ENCODE peak calls at places on chromosome 9, in four cellular contexts. One of them, this sample, is unnamed.

GRCh38 chr9:82736126-82736525 is 326.8 kb downstream of the RASEF start:
- DNase-seq in stimulated activated CD4-positive, alpha-beta T cell treated with anti-CD3 and anti-CD28 coated beads, TNF-alpha, amount 100 ng/mL, for 1 hour: no peak
- DNase-seq in head of caudate nucleus: no peak
- DNase-seq in activated naive CD8-positive, alpha-beta T cell treated with anti-CD3 and anti-CD28 coated beads, Interleukin-2, amount 50 U/mL, for 24 hours: no peak
- DNase-seq in this sample: no peak

GRCh38 chr9:122360891-122361290 is 9.9 kb upstream of the PTGS1 start:
- DNase-seq in stimulated activated CD4-positive, alpha-beta T cell treated with anti-CD3 and anti-CD28 coated beads, TNF-alpha, amount 100 ng/mL, for 1 hour: no peak
- DNase-seq in head of caudate nucleus: no peak
- DNase-seq in activated naive CD8-positive, alpha-beta T cell treated with anti-CD3 and anti-CD28 coated beads, Interleukin-2, amount 50 U/mL, for 24 hours: peak
- DNase-seq in this sample: no peak

GRCh38 chr9:21605489-21605931 is 123.4 kb upstream of the IFNE start:
- DNase-seq in stimulated activated CD4-positive, alpha-beta T cell treated with anti-CD3 and anti-CD28 coated beads, TNF-alpha, amount 100 ng/mL, for 1 hour: no peak
- DNase-seq in head of caudate nucleus: no peak
- DNase-seq in activated naive CD8-positive, alpha-beta T cell treated with anti-CD3 and anti-CD28 coated beads, Interleukin-2, amount 50 U/mL, for 24 hours: no peak
- DNase-seq in this sample: no peak

GRCh38 chr9:91197232-91198181 is 164.2 kb downstream of the AUH start:
- DNase-seq in stimulated activated CD4-positive, alpha-beta T cell treated with anti-CD3 and anti-CD28 coated beads, TNF-alpha, amount 100 ng/mL, for 1 hour: no peak
- DNase-seq in head of caudate nucleus: peak
- DNase-seq in activated naive CD8-positive, alpha-beta T cell treated with anti-CD3 and anti-CD28 coated beads, Interleukin-2, amount 50 U/mL, for 24 hours: no peak
- DNase-seq in this sample: no peak

GRCh38 chr9:36603006-36603405 is 30.3 kb downstream of the MELK start:
- DNase-seq in stimulated activated CD4-positive, alpha-beta T cell treated with anti-CD3 and anti-CD28 coated beads, TNF-alpha, amount 100 ng/mL, for 1 hour: no peak
- DNase-seq in head of caudate nucleus: no peak
- DNase-seq in activated naive CD8-positive, alpha-beta T cell treated with anti-CD3 and anti-CD28 coated beads, Interleukin-2, amount 50 U/mL, for 24 hours: no peak
- DNase-seq in this sample: no peak

GRCh38 chr9:89933578-89933977 is 328.8 kb downstream of the GADD45G start:
- DNase-seq in stimulated activated CD4-positive, alpha-beta T cell treated with anti-CD3 and anti-CD28 coated beads, TNF-alpha, amount 100 ng/mL, for 1 hour: no peak
- DNase-seq in head of caudate nucleus: no peak
- DNase-seq in activated naive CD8-positive, alpha-beta T cell treated with anti-CD3 and anti-CD28 coated beads, Interleukin-2, amount 50 U/mL, for 24 hours: no peak
- DNase-seq in this sample: no peak

GRCh38 chr9:137372693-137373610 is 50.0 kb downstream of the EXD3 start:
- DNase-seq in stimulated activated CD4-positive, alpha-beta T cell treated with anti-CD3 and anti-CD28 coated beads, TNF-alpha, amount 100 ng/mL, for 1 hour: no peak
- DNase-seq in head of caudate nucleus: no peak
- DNase-seq in activated naive CD8-positive, alpha-beta T cell treated with anti-CD3 and anti-CD28 coated beads, Interleukin-2, amount 50 U/mL, for 24 hours: no peak
- DNase-seq in this sample: no peak

GRCh38 chr9:85534340-85534739 is 207.4 kb downstream of the AGTPBP1 start:
- DNase-seq in stimulated activated CD4-positive, alpha-beta T cell treated with anti-CD3 and anti-CD28 coated beads, TNF-alpha, amount 100 ng/mL, for 1 hour: no peak
- DNase-seq in head of caudate nucleus: no peak
- DNase-seq in activated naive CD8-positive, alpha-beta T cell treated with anti-CD3 and anti-CD28 coated beads, Interleukin-2, amount 50 U/mL, for 24 hours: no peak
- DNase-seq in this sample: no peak

GRCh38 chr9:127210851-127211730 is 53.5 kb upstream of the GARNL3 start:
- DNase-seq in stimulated activated CD4-positive, alpha-beta T cell treated with anti-CD3 and anti-CD28 coated beads, TNF-alpha, amount 100 ng/mL, for 1 hour: no peak
- DNase-seq in head of caudate nucleus: no peak
- DNase-seq in activated naive CD8-positive, alpha-beta T cell treated with anti-CD3 and anti-CD28 coated beads, Interleukin-2, amount 50 U/mL, for 24 hours: no peak
- DNase-seq in this sample: no peak

GRCh38 chr9:114282926-114283325 is 40.0 kb upstream of the ORM1 start:
- DNase-seq in stimulated activated CD4-positive, alpha-beta T cell treated with anti-CD3 and anti-CD28 coated beads, TNF-alpha, amount 100 ng/mL, for 1 hour: no peak
- DNase-seq in head of caudate nucleus: no peak
- DNase-seq in activated naive CD8-positive, alpha-beta T cell treated with anti-CD3 and anti-CD28 coated beads, Interleukin-2, amount 50 U/mL, for 24 hours: peak
- DNase-seq in this sample: no peak

GRCh38 chr9:111860443-111860842 is 36.2 kb upstream of the UGCG start:
- DNase-seq in stimulated activated CD4-positive, alpha-beta T cell treated with anti-CD3 and anti-CD28 coated beads, TNF-alpha, amount 100 ng/mL, for 1 hour: no peak
- DNase-seq in head of caudate nucleus: no peak
- DNase-seq in activated naive CD8-positive, alpha-beta T cell treated with anti-CD3 and anti-CD28 coated beads, Interleukin-2, amount 50 U/mL, for 24 hours: no peak
- DNase-seq in this sample: no peak

GRCh38 chr9:79759460-79759859 is 187.7 kb downstream of the TLE4 start:
- DNase-seq in stimulated activated CD4-positive, alpha-beta T cell treated with anti-CD3 and anti-CD28 coated beads, TNF-alpha, amount 100 ng/mL, for 1 hour: no peak
- DNase-seq in head of caudate nucleus: no peak
- DNase-seq in activated naive CD8-positive, alpha-beta T cell treated with anti-CD3 and anti-CD28 coated beads, Interleukin-2, amount 50 U/mL, for 24 hours: peak
- DNase-seq in this sample: no peak

GRCh38 chr9:116525611-116526010 is 161.5 kb upstream of the TRIM32 start:
- DNase-seq in stimulated activated CD4-positive, alpha-beta T cell treated with anti-CD3 and anti-CD28 coated beads, TNF-alpha, amount 100 ng/mL, for 1 hour: no peak
- DNase-seq in head of caudate nucleus: no peak
- DNase-seq in activated naive CD8-positive, alpha-beta T cell treated with anti-CD3 and anti-CD28 coated beads, Interleukin-2, amount 50 U/mL, for 24 hours: no peak
- DNase-seq in this sample: no peak

GRCh38 chr9:131578778-131579504 is 33.6 kb downstream of the PRRT1B start:
- DNase-seq in stimulated activated CD4-positive, alpha-beta T cell treated with anti-CD3 and anti-CD28 coated beads, TNF-alpha, amount 100 ng/mL, for 1 hour: no peak
- DNase-seq in head of caudate nucleus: no peak
- DNase-seq in activated naive CD8-positive, alpha-beta T cell treated with anti-CD3 and anti-CD28 coated beads, Interleukin-2, amount 50 U/mL, for 24 hours: peak
- DNase-seq in this sample: peak

GRCh38 chr9:18405240-18405639 is 68.7 kb upstream of the ADAMTSL1 start:
- DNase-seq in stimulated activated CD4-positive, alpha-beta T cell treated with anti-CD3 and anti-CD28 coated beads, TNF-alpha, amount 100 ng/mL, for 1 hour: no peak
- DNase-seq in head of caudate nucleus: no peak
- DNase-seq in activated naive CD8-positive, alpha-beta T cell treated with anti-CD3 and anti-CD28 coated beads, Interleukin-2, amount 50 U/mL, for 24 hours: no peak
- DNase-seq in this sample: no peak

GRCh38 chr9:72960446-72960845 is 7.6 kb upstream of the ALDH1A1 start:
- DNase-seq in stimulated activated CD4-positive, alpha-beta T cell treated with anti-CD3 and anti-CD28 coated beads, TNF-alpha, amount 100 ng/mL, for 1 hour: no peak
- DNase-seq in head of caudate nucleus: no peak
- DNase-seq in activated naive CD8-positive, alpha-beta T cell treated with anti-CD3 and anti-CD28 coated beads, Interleukin-2, amount 50 U/mL, for 24 hours: no peak
- DNase-seq in this sample: no peak

GRCh38 chr9:68950689-68951088 is 63.2 kb downstream of the PRKACG start:
- DNase-seq in stimulated activated CD4-positive, alpha-beta T cell treated with anti-CD3 and anti-CD28 coated beads, TNF-alpha, amount 100 ng/mL, for 1 hour: no peak
- DNase-seq in head of caudate nucleus: no peak
- DNase-seq in activated naive CD8-positive, alpha-beta T cell treated with anti-CD3 and anti-CD28 coated beads, Interleukin-2, amount 50 U/mL, for 24 hours: no peak
- DNase-seq in this sample: no peak

GRCh38 chr9:91334053-91334452 is 27.7 kb downstream of the AUH start:
- DNase-seq in stimulated activated CD4-positive, alpha-beta T cell treated with anti-CD3 and anti-CD28 coated beads, TNF-alpha, amount 100 ng/mL, for 1 hour: no peak
- DNase-seq in head of caudate nucleus: no peak
- DNase-seq in activated naive CD8-positive, alpha-beta T cell treated with anti-CD3 and anti-CD28 coated beads, Interleukin-2, amount 50 U/mL, for 24 hours: no peak
- DNase-seq in this sample: no peak

GRCh38 chr9:14165376-14166035 is 148.4 kb downstream of the NFIB start:
- DNase-seq in stimulated activated CD4-positive, alpha-beta T cell treated with anti-CD3 and anti-CD28 coated beads, TNF-alpha, amount 100 ng/mL, for 1 hour: no peak
- DNase-seq in head of caudate nucleus: no peak
- DNase-seq in activated naive CD8-positive, alpha-beta T cell treated with anti-CD3 and anti-CD28 coated beads, Interleukin-2, amount 50 U/mL, for 24 hours: no peak
- DNase-seq in this sample: no peak

GRCh38 chr9:114224247-114224610 is 68.9 kb downstream of the COL27A1 start:
- DNase-seq in stimulated activated CD4-positive, alpha-beta T cell treated with anti-CD3 and anti-CD28 coated beads, TNF-alpha, amount 100 ng/mL, for 1 hour: no peak
- DNase-seq in head of caudate nucleus: no peak
- DNase-seq in activated naive CD8-positive, alpha-beta T cell treated with anti-CD3 and anti-CD28 coated beads, Interleukin-2, amount 50 U/mL, for 24 hours: no peak
- DNase-seq in this sample: no peak

GRCh38 chr9:107019216-107019615 is 156.2 kb downstream of the ZNF462 start:
- DNase-seq in stimulated activated CD4-positive, alpha-beta T cell treated with anti-CD3 and anti-CD28 coated beads, TNF-alpha, amount 100 ng/mL, for 1 hour: no peak
- DNase-seq in head of caudate nucleus: no peak
- DNase-seq in activated naive CD8-positive, alpha-beta T cell treated with anti-CD3 and anti-CD28 coated beads, Interleukin-2, amount 50 U/mL, for 24 hours: no peak
- DNase-seq in this sample: no peak

GRCh38 chr9:129558063-129558550 is 62.8 kb downstream of the C9orf50 start:
- DNase-seq in stimulated activated CD4-positive, alpha-beta T cell treated with anti-CD3 and anti-CD28 coated beads, TNF-alpha, amount 100 ng/mL, for 1 hour: no peak
- DNase-seq in head of caudate nucleus: no peak
- DNase-seq in activated naive CD8-positive, alpha-beta T cell treated with anti-CD3 and anti-CD28 coated beads, Interleukin-2, amount 50 U/mL, for 24 hours: no peak
- DNase-seq in this sample: no peak

GRCh38 chr9:134896834-134897583 is 16.4 kb downstream of the FCN2 start:
- DNase-seq in stimulated activated CD4-positive, alpha-beta T cell treated with anti-CD3 and anti-CD28 coated beads, TNF-alpha, amount 100 ng/mL, for 1 hour: no peak
- DNase-seq in head of caudate nucleus: no peak
- DNase-seq in activated naive CD8-positive, alpha-beta T cell treated with anti-CD3 and anti-CD28 coated beads, Interleukin-2, amount 50 U/mL, for 24 hours: no peak
- DNase-seq in this sample: no peak

GRCh38 chr9:89154651-89155336 is 23.8 kb downstream of the SHC3 start:
- DNase-seq in stimulated activated CD4-positive, alpha-beta T cell treated with anti-CD3 and anti-CD28 coated beads, TNF-alpha, amount 100 ng/mL, for 1 hour: no peak
- DNase-seq in head of caudate nucleus: peak
- DNase-seq in activated naive CD8-positive, alpha-beta T cell treated with anti-CD3 and anti-CD28 coated beads, Interleukin-2, amount 50 U/mL, for 24 hours: no peak
- DNase-seq in this sample: no peak

GRCh38 chr9:86034863-86035734 is 64.3 kb downstream of the GOLM1 start:
- DNase-seq in stimulated activated CD4-positive, alpha-beta T cell treated with anti-CD3 and anti-CD28 coated beads, TNF-alpha, amount 100 ng/mL, for 1 hour: no peak
- DNase-seq in head of caudate nucleus: peak
- DNase-seq in activated naive CD8-positive, alpha-beta T cell treated with anti-CD3 and anti-CD28 coated beads, Interleukin-2, amount 50 U/mL, for 24 hours: peak
- DNase-seq in this sample: no peak

GRCh38 chr9:19113964-19114679 is 11.4 kb upstream of the HAUS6 start:
- DNase-seq in stimulated activated CD4-positive, alpha-beta T cell treated with anti-CD3 and anti-CD28 coated beads, TNF-alpha, amount 100 ng/mL, for 1 hour: no peak
- DNase-seq in head of caudate nucleus: no peak
- DNase-seq in activated naive CD8-positive, alpha-beta T cell treated with anti-CD3 and anti-CD28 coated beads, Interleukin-2, amount 50 U/mL, for 24 hours: no peak
- DNase-seq in this sample: no peak

GRCh38 chr9:130172161-130172857 is at the start of gene NCS1:
- DNase-seq in stimulated activated CD4-positive, alpha-beta T cell treated with anti-CD3 and anti-CD28 coated beads, TNF-alpha, amount 100 ng/mL, for 1 hour: no peak
- DNase-seq in head of caudate nucleus: peak
- DNase-seq in activated naive CD8-positive, alpha-beta T cell treated with anti-CD3 and anti-CD28 coated beads, Interleukin-2, amount 50 U/mL, for 24 hours: peak
- DNase-seq in this sample: peak